ENCODE peak calls at places on chromosomes 16 and 17, in ten cellular contexts. R is cardiac fibroblast; A is tibial artery; X is GM23248; Z is naive thymus-derived CD8-positive, alpha-beta T cell; T is CD4-positive, alpha-beta T cell; K is fibroblast of pulmonary artery; C is NCI-H1436 treated with DMSO at 0.1 percent for 48 hours; W is AG10803; U is activated CD4-positive, alpha-beta T cell treated with anti-CD3 and anti-CD28 coated beads, Interleukin-2, amount 50 U/mL, for 4 hours. Q is an unnamed sample.

GRCh38 chr16:52463904-52464303 is 83.0 kb downstream of the TOX3 start:
- DNase-seq in W (no peak), U (no peak), X (no peak), Z (no peak), C (no peak), T (no peak), K (no peak), A (no peak), R (no peak), Q (no peak)

GRCh38 chr17:49762148-49762941 is 1.6 kb downstream of the FAM117A start:
- DNase-seq in X (peak; percentile 33), A (no peak), Z (no peak), K (no peak), T (no peak), W (peak; percentile 46), C (no peak), U (no peak), R (no peak), Q (no peak)

GRCh38 chr16:86227041-86227440 is 283.3 kb upstream of the FOXF1 start:
- DNase-seq in U (no peak), A (no peak), R (no peak), X (no peak), K (no peak), W (no peak), T (no peak), C (no peak), Z (no peak), Q (no peak)

GRCh38 chr17:9002610-9003354 is 18.5 kb upstream of the NTN1 start:
- DNase-seq in A (no peak), R (no peak), W (no peak), K (no peak), Z (peak; percentile 22), U (peak; percentile 16), X (peak; percentile 60), T (no peak), C (no peak), Q (peak; percentile 28)

GRCh38 chr17:7561589-7562207 is at the start of gene SENP3:
- DNase-seq in A (peak; percentile 86), Z (peak; percentile 91), W (peak; percentile 87), C (peak; percentile 52), X (peak; percentile 97), T (peak; percentile 77), K (peak; percentile 92), R (peak; percentile 87), U (peak; percentile 86), Q (peak; percentile 87)

GRCh38 chr17:48542114-48542955 is 2.6 kb downstream of the HOXB2 start:
- DNase-seq in Z (no peak), W (no peak), R (peak; percentile 66), A (no peak), X (peak; percentile 63), T (no peak), C (no peak), K (peak; percentile 51), U (no peak), Q (peak; percentile 32)

GRCh38 chr17:6135216-6135615 is 65.0 kb downstream of the WSCD1 start:
- DNase-seq in C (no peak), T (no peak), W (no peak), R (no peak), U (no peak), X (no peak), A (no peak), K (no peak), Z (no peak), Q (no peak)

GRCh38 chr16:31529398-31530312 is 2.0 kb downstream of the AHSP start:
- DNase-seq in X (peak; percentile 28), R (no peak), U (peak; percentile 10), W (no peak), K (no peak), T (no peak), C (no peak), Z (peak; percentile 17), A (no peak), Q (peak; percentile 47)

GRCh38 chr16:66290431-66290830 is 76.1 kb upstream of the CDH5 start:
- DNase-seq in U (no peak), R (no peak), A (no peak), T (no peak), K (no peak), Z (no peak), W (no peak), X (no peak), C (no peak), Q (no peak)

GRCh38 chr16:84109598-84110325 is 7.0 kb downstream of the MBTPS1 start:
- DNase-seq in K (no peak), C (no peak), Z (no peak), X (peak; percentile 20), T (no peak), R (no peak), U (no peak), W (peak; percentile 9), A (no peak), Q (no peak)

Q was measured in uterus.